ENCODE peak calls at places on chromosomes 11 and 22, in six cellular contexts. A is fibroblast of the aortic adventitia, M is endothelial cell of umbilical vein, K is RWPE1, H is PC-3, P is astrocyte. N is an unnamed sample.

GRCh38 chr22:28143206-28143605 is 224.2 kb upstream of the PITPNB start:
- DNase-seq in A (no peak), M (no peak), K (no peak), H (no peak), P (peak), N (no peak)

GRCh38 chr11:86548278-86548917 is 124.0 kb downstream of the ME3 start:
- DNase-seq in A (peak), M (peak), K (no peak), H (no peak), P (peak), N (peak)

GRCh38 chr22:46290843-46291785 is 5.6 kb upstream of the GTSE1 start:
- DNase-seq in A (no peak), M (no peak), K (no peak), H (no peak), P (no peak), N (no peak)

GRCh38 chr11:79437274-79437980 is 3.4 kb downstream of the TENM4 start:
- DNase-seq in A (peak), M (peak), K (peak), H (no peak), P (peak), N (peak)

GRCh38 chr22:36833073-36833472 is 16.2 kb upstream of the PVALB start:
- DNase-seq in A (no peak), M (no peak), K (no peak), H (no peak), P (no peak), N (no peak)

GRCh38 chr11:123188508-123189165 is 6.4 kb downstream of the CLMP start:
- DNase-seq in A (peak), M (peak), K (no peak), H (peak), P (peak), N (peak)

GRCh38 chr22:25350551-25350971 is 131.1 kb downstream of the CRYBB2 start:
- DNase-seq in A (no peak), M (no peak), K (no peak), H (no peak), P (no peak), N (no peak)

GRCh38 chr11:71530602-71531001 is 3.5 kb downstream of the KRTAP5-7 start:
- DNase-seq in A (no peak), M (no peak), K (no peak), H (no peak), P (no peak), N (no peak)

GRCh38 chr11:65478411-65479183 is 20.2 kb upstream of the MALAT1 start:
- DNase-seq in A (peak), M (no peak), K (no peak), H (no peak), P (peak), N (no peak)

GRCh38 chr11:118410055-118410745 is 8.8 kb downstream of the ATP5MG start:
- DNase-seq in A (no peak), M (no peak), K (no peak), H (no peak), P (no peak), N (no peak)

GRCh38 chr11:12430912-12431311 is 53.5 kb downstream of the PARVA start:
- DNase-seq in A (peak), M (peak), K (peak), H (peak), P (peak), N (peak)

GRCh38 chr11:46916251-46916650 is 2.1 kb downstream of the LRP4 start:
- DNase-seq in A (no peak), M (no peak), K (no peak), H (no peak), P (no peak), N (no peak)

GRCh38 chr11:46914910-46915309 is 3.4 kb downstream of the LRP4 start:
- DNase-seq in A (no peak), M (no peak), K (no peak), H (no peak), P (no peak), N (no peak)

GRCh38 chr11:46917109-46918086 is 952 bp downstream of the LRP4 start:
- DNase-seq in A (no peak), M (no peak), K (no peak), H (no peak), P (no peak), N (no peak)

GRCh38 chr11:46918087-46918751 is at the start of gene LRP4:
- DNase-seq in A (no peak), M (no peak), K (no peak), H (no peak), P (no peak), N (no peak)

DNA sequence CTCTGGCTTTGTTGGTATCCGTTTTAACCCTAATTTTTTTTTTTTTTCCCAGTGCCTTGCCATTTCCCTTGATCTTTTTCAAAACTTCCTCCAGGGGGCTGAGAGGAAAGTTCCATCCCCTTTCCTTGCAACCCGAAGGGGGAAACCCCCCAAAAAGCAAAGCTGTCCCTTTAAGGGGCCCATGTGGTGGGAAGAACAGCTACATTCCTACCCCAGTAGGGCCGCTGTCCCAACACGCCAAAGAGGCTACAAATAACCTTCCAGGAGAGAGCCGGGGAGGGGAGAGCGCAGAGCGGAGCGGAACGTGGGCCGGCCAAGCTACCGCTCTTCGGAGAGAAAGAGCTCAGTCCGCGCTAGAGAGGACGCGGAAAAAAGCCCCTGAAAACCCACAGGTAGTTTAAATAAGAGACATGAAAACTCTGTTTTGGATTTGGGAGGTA is 1.7 kb downstream of the LRP4 start:
- DNase-seq in A (peak), M (peak), K (peak), H (no peak), P (peak), N (peak)
- TF ChIP-seq CTCF in A (peak), M (peak), K (no peak), H (no peak), P (peak), N (peak)

GRCh38 chr22:47839586-47840245 is 1077.3 kb downstream of the TBC1D22A start:
- DNase-seq in A (no peak), M (no peak), K (no peak), H (no peak), P (no peak), N (no peak)

GRCh38 chr22:47835726-47836125 is 1073.3 kb downstream of the TBC1D22A start:
- DNase-seq in A (no peak), M (no peak), K (peak), H (peak), P (peak), N (peak)

GRCh38 chr22:47836957-47837356 is 1074.5 kb downstream of the TBC1D22A start:
- DNase-seq in A (peak), M (no peak), K (peak), H (peak), P (no peak), N (peak)

GRCh38 chr22:47841166-47841565 is 1078.7 kb downstream of the TBC1D22A start:
- DNase-seq in A (no peak), M (no peak), K (no peak), H (no peak), P (no peak), N (no peak)

GRCh38 chr22:47837703-47838102 is 1075.3 kb downstream of the TBC1D22A start:
- DNase-seq in A (peak), M (no peak), K (no peak), H (peak), P (no peak), N (peak)
- TF ChIP-seq CTCF in A (no peak), M (peak), K (no peak), H (peak), P (peak), N (peak)

GRCh38 chr11:103110406-103110805 is 1.2 kb downstream of the DYNC2H1 start:
- DNase-seq in A (peak), M (peak), K (peak), H (peak), P (peak), N (peak)
- TF ChIP-seq CTCF in A (peak), M (no peak), K (peak), H (peak), P (peak), N (peak)

GRCh38 chr11:46582588-46582987 is 11.2 kb downstream of the AMBRA1 start:
- DNase-seq in A (no peak), M (no peak), K (no peak), H (no peak), P (no peak), N (no peak)
- TF ChIP-seq CTCF in A (no peak), M (no peak), K (no peak), H (no peak), P (no peak), N (no peak)

GRCh38 chr11:70281114-70281729 is 10.7 kb downstream of the PPFIA1 start:
- DNase-seq in A (peak), M (peak), K (no peak), H (no peak), P (peak), N (peak)
- TF ChIP-seq CTCF in A (no peak), M (no peak), K (no peak), H (no peak), P (no peak), N (no peak)

GRCh38 chr11:69703711-69704507 is at the start of gene FGF19:
- DNase-seq in A (no peak), M (no peak), K (peak), H (peak), P (no peak), N (no peak)

GRCh38 chr11:69702769-69703510 is 882 bp downstream of the FGF19 start:
- DNase-seq in A (no peak), M (no peak), K (no peak), H (no peak), P (no peak), N (no peak)

GRCh38 chr11:69705901-69706787 is 2.3 kb upstream of the FGF19 start:
- DNase-seq in A (no peak), M (no peak), K (no peak), H (no peak), P (no peak), N (no peak)

GRCh38 chr11:69705246-69705856 is 1.5 kb upstream of the FGF19 start:
- DNase-seq in A (no peak), M (no peak), K (no peak), H (no peak), P (no peak), N (no peak)

DNA sequence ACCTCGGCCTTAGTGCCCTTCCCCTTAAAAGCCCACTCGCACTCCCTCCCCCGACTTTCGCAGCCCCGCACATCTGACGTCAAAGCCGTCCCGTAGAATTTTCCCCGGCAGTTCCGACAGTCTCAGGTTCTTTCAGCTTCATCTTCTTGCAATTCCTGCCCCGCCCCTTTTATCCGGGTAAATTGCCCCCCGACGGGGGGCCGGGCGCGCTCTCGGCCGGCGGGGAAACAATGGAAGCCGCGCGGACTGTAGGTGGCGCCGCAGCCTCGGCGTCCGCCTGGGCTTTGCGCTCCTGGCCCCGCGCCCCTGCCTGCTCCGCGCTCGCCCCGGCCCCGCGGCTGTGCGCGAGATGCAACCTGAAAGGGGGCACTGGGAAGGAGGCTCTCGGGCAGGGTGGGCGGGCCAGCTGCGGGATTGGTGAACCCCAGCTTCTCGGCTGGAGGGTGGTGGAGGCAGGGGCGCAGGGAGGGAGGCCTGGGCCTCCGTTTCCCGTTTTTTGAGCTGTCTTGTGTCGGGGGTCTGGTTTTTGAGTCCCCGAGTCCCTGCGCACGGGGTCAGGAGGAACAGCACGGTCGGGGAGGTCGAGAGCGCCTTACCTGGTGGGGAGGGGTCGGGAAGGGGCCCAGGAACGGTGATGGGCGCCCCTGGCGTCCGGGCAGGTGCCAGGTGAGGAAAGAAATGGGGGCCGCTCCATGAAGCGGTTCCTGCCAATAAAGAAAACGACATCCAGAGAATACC is 855 bp upstream of the FGF19 start:
- DNase-seq in A (no peak), M (no peak), K (no peak), H (peak), P (no peak), N (no peak)
- TF ChIP-seq CTCF in A (peak), M (peak), K (peak), H (peak), P (peak), N (peak)

GRCh38 chr11:45227836-45228235 is 58.3 kb downstream of the SYT13 start:
- DNase-seq in A (no peak), M (no peak), K (no peak), H (no peak), P (no peak), N (no peak)

GRCh38 chr11:45225961-45226871 is 59.9 kb downstream of the SYT13 start:
- DNase-seq in A (no peak), M (no peak), K (no peak), H (no peak), P (no peak), N (no peak)

GRCh38 chr11:45225277-45225676 is 60.9 kb downstream of the SYT13 start:
- DNase-seq in A (no peak), M (no peak), K (no peak), H (peak), P (no peak), N (no peak)

GRCh38 chr11:45224766-45225165 is 61.4 kb downstream of the SYT13 start:
- DNase-seq in A (no peak), M (no peak), K (no peak), H (no peak), P (no peak), N (no peak)

GRCh38 chr11:45226901-45227300 is 59.2 kb downstream of the SYT13 start:
- DNase-seq in A (no peak), M (no peak), K (no peak), H (no peak), P (no peak), N (no peak)
- TF ChIP-seq CTCF in A (no peak), M (no peak), K (no peak), H (no peak), P (no peak), N (no peak)

N was measured in HFFc6.